ENCODE peak calls at places on chromosome 20, in five cellular contexts. A is astrocyte, S is left ventricle myocardium inferior, B is Calu3, F is HL-60. J is an unnamed sample.

GRCh38 chr20:51306521-51307358 is 235.8 kb downstream of the NFATC2 start:
- DNase-seq in F (peak; percentile 25), S (peak; percentile 65), A (peak; percentile 29), B (peak; percentile 92), J (peak; percentile 67)

GRCh38 chr20:3358676-3359340 is 48.7 kb downstream of the DNAAF9 start:
- DNase-seq in S (no peak), F (no peak), B (no peak), A (no peak), J (no peak)

GRCh38 chr20:50056951-50057403 is 56.0 kb downstream of the UBE2V1 start:
- DNase-seq in B (no peak), S (no peak), F (no peak), A (no peak), J (no peak)

GRCh38 chr20:20561841-20562240 is 150.6 kb downstream of the RALGAPA2 start:
- DNase-seq in B (no peak), F (no peak), A (no peak), S (no peak), J (no peak)

GRCh38 chr20:64254571-64255360 is 782 bp upstream of the PCMTD2 start:
- DNase-seq in A (no peak), S (no peak), F (no peak), B (no peak), J (no peak)

GRCh38 chr20:39381598-39381997 is 419.5 kb downstream of the DHX35 start:
- DNase-seq in A (no peak), F (no peak), B (no peak), S (no peak), J (no peak)

GRCh38 chr20:51569815-51570741 is 27.6 kb upstream of the NFATC2 start:
- DNase-seq in S (peak; percentile 48), A (no peak), B (no peak), F (no peak), J (no peak)

GRCh38 chr20:48283470-48284110 is 498.3 kb upstream of the SULF2 start:
- DNase-seq in A (peak; percentile 99), B (peak; percentile 91), S (peak; percentile 42), F (no peak), J (peak; percentile 79)

GRCh38 chr20:15597306-15597705 is 975.9 kb downstream of the KIF16B start:
- DNase-seq in S (no peak), A (no peak), B (no peak), F (no peak), J (no peak)

GRCh38 chr20:61810709-61811565 is 254.7 kb downstream of the TAF4 start:
- DNase-seq in A (no peak), S (no peak), B (no peak), F (no peak), J (no peak)

GRCh38 chr20:40961686-40962640 is 66.7 kb upstream of the TOP1 start:
- DNase-seq in A (peak; percentile 23), B (no peak), S (no peak), F (no peak), J (peak; percentile 22)

GRCh38 chr20:9515211-9515580 is 806 bp downstream of the LAMP5 start:
- DNase-seq in B (no peak), A (no peak), S (no peak), F (no peak), J (no peak)

GRCh38 chr20:6814945-6815344 is 47.5 kb downstream of the BMP2 start:
- DNase-seq in S (no peak), A (no peak), B (no peak), F (no peak), J (peak; percentile 5)

GRCh38 chr20:6824401-6824800 is 56.9 kb downstream of the BMP2 start:
- DNase-seq in F (no peak), S (no peak), B (no peak), A (no peak), J (no peak)

GRCh38 chr20:6818033-6818808 is 50.7 kb downstream of the BMP2 start:
- DNase-seq in A (peak; percentile 8), F (no peak), B (no peak), S (no peak), J (peak; percentile 11)

GRCh38 chr20:6819599-6819998 is 52.1 kb downstream of the BMP2 start:
- DNase-seq in S (no peak), B (peak; percentile 32), A (no peak), F (no peak), J (peak; percentile 27)
- TF ChIP-seq CTCF in S (no peak), B (no peak), A (no peak), F (no peak), J (peak; percentile 24)

DNA sequence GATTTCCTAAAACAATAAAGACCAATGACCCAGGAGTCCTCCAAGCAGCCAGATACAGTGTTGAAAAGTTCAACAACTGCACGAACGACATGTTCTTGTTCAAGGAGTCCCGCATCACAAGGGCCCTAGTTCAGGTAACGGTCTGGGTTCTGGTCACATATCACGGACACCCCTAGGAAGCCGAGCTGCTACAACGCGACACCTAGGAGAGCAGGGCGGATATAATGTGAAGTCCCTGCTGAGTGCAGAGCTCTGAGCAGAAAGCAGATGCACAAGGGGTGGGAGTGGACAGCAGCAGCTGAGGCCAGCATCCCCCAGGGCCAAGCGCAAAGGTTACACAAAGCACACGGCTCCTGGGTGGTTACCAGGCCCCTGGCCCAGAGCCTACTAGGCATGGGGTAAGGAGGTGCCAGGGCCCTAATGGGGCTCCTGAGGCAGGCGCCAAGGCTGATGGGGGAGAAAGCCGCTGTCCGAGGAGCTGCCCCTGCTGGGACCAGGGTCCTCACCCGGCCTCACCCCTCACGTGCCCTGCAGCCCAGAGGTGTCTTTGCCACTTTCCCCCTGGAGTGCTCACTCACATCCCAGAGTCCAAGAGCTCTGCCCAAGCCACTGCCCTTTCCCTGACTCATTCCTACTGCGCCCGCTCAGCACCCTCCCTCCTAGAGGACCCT is 8.4 kb downstream of the CST7 start:
- DNase-seq in B (no peak), S (no peak), A (no peak), F (no peak), J (no peak)
- TF ChIP-seq CTCF in B (no peak), S (no peak), A (no peak), F (no peak), J (no peak)

GRCh38 chr20:58077282-58077681 is 151.2 kb downstream of the ANKRD60 start:
- DNase-seq in F (no peak), S (no peak), A (no peak), B (no peak), J (no peak)
- TF ChIP-seq CTCF in F (no peak), S (no peak), A (no peak), B (no peak), J (no peak)

DNA sequence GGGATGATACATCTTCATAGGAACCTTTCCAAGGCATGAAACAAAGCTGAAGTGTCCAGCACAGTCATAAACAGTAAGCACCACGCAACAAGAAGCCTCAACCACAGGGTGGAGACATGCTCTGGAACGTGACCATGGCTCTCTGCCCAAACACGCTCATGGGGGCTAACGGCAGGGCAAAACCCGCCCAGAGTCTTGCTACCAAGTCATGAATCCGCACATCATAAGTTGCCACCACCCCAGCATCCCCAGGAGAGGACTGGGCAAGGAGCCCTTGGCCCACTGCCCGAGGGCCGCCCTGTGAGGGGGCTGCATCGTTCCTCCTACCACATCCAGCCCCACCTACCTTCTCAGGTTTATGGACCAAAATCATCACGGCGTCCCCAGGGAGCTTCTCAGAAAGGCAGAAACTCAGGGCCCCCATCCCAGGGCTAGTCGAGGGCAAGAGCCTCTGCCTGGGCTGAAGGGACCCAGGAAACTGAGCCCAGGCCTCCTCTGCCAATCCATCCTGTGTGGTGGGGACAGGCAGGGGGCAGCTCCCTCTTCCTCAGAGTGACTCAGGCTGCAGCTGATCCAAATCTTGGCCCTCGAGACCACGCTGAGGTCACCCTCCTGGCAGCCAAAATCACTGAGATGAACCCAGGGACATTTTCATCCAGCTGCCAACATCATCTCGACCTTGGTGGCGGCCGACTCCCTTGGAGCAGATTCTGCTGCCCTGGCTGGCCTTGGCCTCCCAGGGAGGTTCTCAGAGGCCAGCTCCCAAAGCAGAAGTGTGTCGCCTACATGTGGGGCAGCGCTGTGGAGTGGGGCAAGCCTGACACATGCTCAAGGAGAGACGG is 42.6 kb downstream of the BMP7 start:
- DNase-seq in B (no peak), S (peak; percentile 27), A (peak; percentile 10), F (no peak), J (peak; percentile 6)
- TF ChIP-seq CTCF in B (no peak), S (no peak), A (no peak), F (no peak), J (no peak)

GRCh38 chr20:45366631-45367030 is 3.7 kb downstream of the SYS1 start:
- DNase-seq in B (no peak), F (no peak), A (no peak), S (no peak), J (no peak)
- TF ChIP-seq CTCF in B (no peak), F (no peak), A (no peak), S (no peak), J (no peak)

J was measured in fibroblast of the aortic adventitia.